ENCODE peak calls at places on chromosomes 4 and X, in six cellular contexts. One of them, this sample, is unnamed.

GRCh38 chrX:8027876-8028275 is 100.7 kb upstream of the PNPLA4 start:
- DNase-seq in breast epithelium: no peak
- DNase-seq in spleen: no peak
- DNase-seq in HCT116: no peak
- DNase-seq in K562: no peak
- DNase-seq in endothelial cell of umbilical vein: no peak
- DNase-seq in this sample: no peak

GRCh38 chr4:1192091-1192492 is 19.7 kb upstream of the SPON2 start:
- DNase-seq in breast epithelium: peak; percentile 83
- DNase-seq in spleen: peak; percentile 72
- DNase-seq in HCT116: peak; percentile 29
- DNase-seq in K562: peak; percentile 46
- DNase-seq in endothelial cell of umbilical vein: peak; percentile 93
- DNase-seq in this sample: no peak

GRCh38 chrX:110087485-110088356 is 84.8 kb downstream of the TMEM164 start:
- DNase-seq in breast epithelium: no peak
- DNase-seq in spleen: no peak
- DNase-seq in HCT116: peak; percentile 43
- DNase-seq in K562: no peak
- DNase-seq in endothelial cell of umbilical vein: peak; percentile 74
- DNase-seq in this sample: no peak

GRCh38 chrX:136865270-136866168 is 15.0 kb downstream of the RBMX start:
- DNase-seq in breast epithelium: no peak
- DNase-seq in spleen: no peak
- DNase-seq in HCT116: no peak
- DNase-seq in K562: no peak
- DNase-seq in endothelial cell of umbilical vein: no peak
- DNase-seq in this sample: no peak

GRCh38 chrX:50471390-50471789 is 765 bp upstream of the DGKK start:
- DNase-seq in breast epithelium: no peak
- DNase-seq in spleen: no peak
- DNase-seq in HCT116: no peak
- DNase-seq in K562: no peak
- DNase-seq in endothelial cell of umbilical vein: no peak
- DNase-seq in this sample: no peak

GRCh38 chr4:5626916-5627315 is 81.4 kb downstream of the EVC2 start:
- DNase-seq in breast epithelium: no peak
- DNase-seq in spleen: no peak
- DNase-seq in HCT116: no peak
- DNase-seq in K562: no peak
- DNase-seq in endothelial cell of umbilical vein: no peak
- DNase-seq in this sample: no peak

GRCh38 chrX:3262906-3263305 is 83.5 kb downstream of the MXRA5 start:
- DNase-seq in breast epithelium: no peak
- DNase-seq in spleen: no peak
- DNase-seq in HCT116: peak; percentile 28
- DNase-seq in K562: no peak
- DNase-seq in endothelial cell of umbilical vein: peak; percentile 76
- DNase-seq in this sample: no peak

GRCh38 chr4:41245983-41246382 is 10.7 kb upstream of the UCHL1 start:
- DNase-seq in breast epithelium: no peak
- DNase-seq in spleen: no peak
- DNase-seq in HCT116: no peak
- DNase-seq in K562: no peak
- DNase-seq in endothelial cell of umbilical vein: no peak
- DNase-seq in this sample: no peak

GRCh38 chr4:108118505-108118904 is 50.2 kb downstream of the LEF1 start:
- DNase-seq in breast epithelium: no peak
- DNase-seq in spleen: no peak
- DNase-seq in HCT116: no peak
- DNase-seq in K562: peak; percentile 44
- DNase-seq in endothelial cell of umbilical vein: no peak
- DNase-seq in this sample: no peak

GRCh38 chr4:153755186-153755585 is 4.6 kb downstream of the RNF175 start:
- DNase-seq in breast epithelium: no peak
- DNase-seq in spleen: no peak
- DNase-seq in HCT116: no peak
- DNase-seq in K562: no peak
- DNase-seq in endothelial cell of umbilical vein: no peak
- DNase-seq in this sample: no peak

GRCh38 chr4:7769308-7769841 is 170.3 kb downstream of the AFAP1 start:
- DNase-seq in breast epithelium: no peak
- DNase-seq in spleen: no peak
- DNase-seq in HCT116: no peak
- DNase-seq in K562: no peak
- DNase-seq in endothelial cell of umbilical vein: no peak
- DNase-seq in this sample: no peak

GRCh38 chr4:127505203-127505602 is 127.6 kb upstream of the INTU start:
- DNase-seq in breast epithelium: no peak
- DNase-seq in spleen: no peak
- DNase-seq in HCT116: no peak
- DNase-seq in K562: peak; percentile 62
- DNase-seq in endothelial cell of umbilical vein: peak; percentile 79
- DNase-seq in this sample: no peak

GRCh38 chr4:96698891-96699290 is 859.0 kb downstream of the PDHA2 start:
- DNase-seq in breast epithelium: no peak
- DNase-seq in spleen: no peak
- DNase-seq in HCT116: no peak
- DNase-seq in K562: no peak
- DNase-seq in endothelial cell of umbilical vein: no peak
- DNase-seq in this sample: no peak

GRCh38 chr4:152064753-152065152 is 303.9 kb upstream of the GATB start:
- DNase-seq in breast epithelium: no peak
- DNase-seq in spleen: no peak
- DNase-seq in HCT116: no peak
- DNase-seq in K562: no peak
- DNase-seq in endothelial cell of umbilical vein: no peak
- DNase-seq in this sample: no peak

GRCh38 chrX:16479206-16479869 is 170.6 kb upstream of the S100G start:
- DNase-seq in breast epithelium: no peak
- DNase-seq in spleen: no peak
- DNase-seq in HCT116: no peak
- DNase-seq in K562: no peak
- DNase-seq in endothelial cell of umbilical vein: peak; percentile 34
- DNase-seq in this sample: no peak

GRCh38 chr4:103168993-103169392 is 29.1 kb downstream of the CENPE start:
- DNase-seq in breast epithelium: no peak
- DNase-seq in spleen: no peak
- DNase-seq in HCT116: no peak
- DNase-seq in K562: no peak
- DNase-seq in endothelial cell of umbilical vein: no peak
- DNase-seq in this sample: no peak

GRCh38 chr4:44016582-44017421 is 431.8 kb downstream of the KCTD8 start:
- DNase-seq in breast epithelium: no peak
- DNase-seq in spleen: no peak
- DNase-seq in HCT116: no peak
- DNase-seq in K562: no peak
- DNase-seq in endothelial cell of umbilical vein: no peak
- DNase-seq in this sample: no peak

GRCh38 chr4:123832173-123833026 is 435.8 kb downstream of the SPRY1 start:
- DNase-seq in breast epithelium: no peak
- DNase-seq in spleen: no peak
- DNase-seq in HCT116: no peak
- DNase-seq in K562: no peak
- DNase-seq in endothelial cell of umbilical vein: peak; percentile 86
- DNase-seq in this sample: no peak
- TF ChIP-seq POLR2AphosphoS5 in breast epithelium: peak; percentile 82
- TF ChIP-seq POLR2AphosphoS5 in spleen: no peak
- TF ChIP-seq POLR2AphosphoS5 in HCT116: no peak
- TF ChIP-seq POLR2AphosphoS5 in K562: no peak
- TF ChIP-seq POLR2AphosphoS5 in endothelial cell of umbilical vein: peak; percentile 49
- TF ChIP-seq POLR2AphosphoS5 in this sample: no peak

DNA sequence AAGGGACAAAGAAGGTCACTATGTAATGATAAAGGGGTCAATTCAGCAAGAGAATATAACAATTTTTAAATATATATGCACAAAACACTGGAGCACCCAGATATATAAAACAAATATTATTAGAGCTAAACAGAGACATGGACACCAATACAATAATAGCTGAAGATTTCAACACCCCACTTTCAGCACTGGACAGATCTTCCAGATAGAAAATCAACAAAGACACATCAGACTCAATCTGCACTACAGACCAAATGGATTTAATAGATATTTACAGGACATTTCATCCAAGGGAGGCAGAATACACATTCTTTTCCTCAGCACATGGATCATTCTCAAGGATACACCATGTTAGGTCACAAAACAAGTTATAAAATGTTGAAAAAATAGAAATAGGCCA is 111.4 kb downstream of the SOX3 start:
- DNase-seq in breast epithelium: no peak
- DNase-seq in spleen: no peak
- DNase-seq in HCT116: no peak
- DNase-seq in K562: no peak
- DNase-seq in endothelial cell of umbilical vein: no peak
- DNase-seq in this sample: no peak
- TF ChIP-seq POLR2AphosphoS5 in breast epithelium: no peak
- TF ChIP-seq POLR2AphosphoS5 in spleen: no peak
- TF ChIP-seq POLR2AphosphoS5 in HCT116: no peak
- TF ChIP-seq POLR2AphosphoS5 in K562: no peak
- TF ChIP-seq POLR2AphosphoS5 in endothelial cell of umbilical vein: no peak
- TF ChIP-seq POLR2AphosphoS5 in this sample: no peak

GRCh38 chr4:85762204-85762884 is 287.4 kb downstream of the ARHGAP24 start:
- DNase-seq in breast epithelium: no peak
- DNase-seq in spleen: no peak
- DNase-seq in HCT116: no peak
- DNase-seq in K562: no peak
- DNase-seq in endothelial cell of umbilical vein: peak; percentile 99
- DNase-seq in this sample: no peak
- TF ChIP-seq POLR2AphosphoS5 in breast epithelium: no peak
- TF ChIP-seq POLR2AphosphoS5 in spleen: no peak
- TF ChIP-seq POLR2AphosphoS5 in HCT116: no peak
- TF ChIP-seq POLR2AphosphoS5 in K562: no peak
- TF ChIP-seq POLR2AphosphoS5 in endothelial cell of umbilical vein: peak; percentile 97
- TF ChIP-seq POLR2AphosphoS5 in this sample: no peak

GRCh38 chr4:171812377-171813194 is 618 bp upstream of the GALNTL6 start:
- DNase-seq in breast epithelium: no peak
- DNase-seq in spleen: peak; percentile 82
- DNase-seq in HCT116: no peak
- DNase-seq in K562: peak; percentile 30
- DNase-seq in endothelial cell of umbilical vein: no peak
- DNase-seq in this sample: no peak
- TF ChIP-seq POLR2AphosphoS5 in breast epithelium: no peak
- TF ChIP-seq POLR2AphosphoS5 in spleen: no peak
- TF ChIP-seq POLR2AphosphoS5 in HCT116: no peak
- TF ChIP-seq POLR2AphosphoS5 in K562: no peak
- TF ChIP-seq POLR2AphosphoS5 in endothelial cell of umbilical vein: no peak
- TF ChIP-seq POLR2AphosphoS5 in this sample: no peak

DNA sequence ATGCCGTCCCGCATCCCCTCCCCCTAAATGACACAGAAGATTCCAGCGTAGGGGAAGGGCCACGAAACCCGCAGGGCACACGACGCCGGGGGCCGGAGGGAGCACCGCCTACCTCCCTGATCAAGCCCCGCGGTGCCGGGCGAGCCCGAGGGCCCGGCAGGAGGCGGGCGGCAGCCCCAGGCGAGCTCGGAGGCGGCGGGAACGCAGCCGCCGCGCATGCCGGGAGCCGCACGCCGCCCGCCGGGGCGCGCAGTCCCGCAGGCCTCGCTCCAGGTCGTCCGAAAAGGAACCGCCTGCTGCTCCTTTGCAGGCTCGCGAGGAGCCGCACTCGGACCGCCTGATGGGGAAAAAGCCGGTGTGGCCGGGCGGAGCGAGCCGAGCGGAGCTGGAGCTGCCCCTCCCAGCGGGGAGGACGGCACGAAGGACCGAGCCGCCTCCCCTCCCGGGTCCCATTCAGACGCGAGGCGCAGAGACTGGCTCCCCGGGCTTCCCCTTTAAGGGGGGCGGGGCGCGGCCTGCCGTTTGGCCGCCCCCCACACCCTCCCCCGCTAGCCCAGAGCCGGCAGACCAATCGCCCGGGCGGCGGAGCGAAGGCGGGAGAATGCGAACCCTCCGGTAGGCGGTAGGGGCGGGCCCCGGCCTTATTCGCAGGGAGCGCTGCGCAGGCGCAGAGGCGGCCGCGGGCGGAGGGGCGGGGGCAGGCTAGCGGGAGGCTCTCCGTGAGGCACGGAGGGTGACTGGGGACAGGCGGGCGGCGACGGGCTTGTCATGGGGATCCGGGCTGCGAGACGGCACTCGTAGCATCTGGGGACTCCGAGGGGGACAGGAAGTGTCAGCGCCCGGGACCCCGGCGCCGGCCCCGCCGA is 561 bp upstream of the ING2 start:
- DNase-seq in breast epithelium: peak; percentile 98
- DNase-seq in spleen: peak; percentile 100
- DNase-seq in HCT116: peak; percentile 83
- DNase-seq in K562: peak; percentile 98
- DNase-seq in endothelial cell of umbilical vein: peak; percentile 98
- DNase-seq in this sample: peak; percentile 83
- TF ChIP-seq POLR2AphosphoS5 in breast epithelium: peak; percentile 12
- TF ChIP-seq POLR2AphosphoS5 in spleen: peak; percentile 90
- TF ChIP-seq POLR2AphosphoS5 in HCT116: peak; percentile 45
- TF ChIP-seq POLR2AphosphoS5 in K562: peak; percentile 32
- TF ChIP-seq POLR2AphosphoS5 in endothelial cell of umbilical vein: peak; percentile 72
- TF ChIP-seq POLR2AphosphoS5 in this sample: peak; percentile 63

GRCh38 chrX:37349131-37350033 is at the start of gene PRRG1:
- DNase-seq in breast epithelium: peak; percentile 38
- DNase-seq in spleen: peak; percentile 80
- DNase-seq in HCT116: peak; percentile 61
- DNase-seq in K562: peak; percentile 83
- DNase-seq in endothelial cell of umbilical vein: peak; percentile 77
- DNase-seq in this sample: no peak
- TF ChIP-seq POLR2AphosphoS5 in breast epithelium: peak; percentile 22
- TF ChIP-seq POLR2AphosphoS5 in spleen: peak; percentile 86
- TF ChIP-seq POLR2AphosphoS5 in HCT116: peak; percentile 82
- TF ChIP-seq POLR2AphosphoS5 in K562: no peak
- TF ChIP-seq POLR2AphosphoS5 in endothelial cell of umbilical vein: peak; percentile 48
- TF ChIP-seq POLR2AphosphoS5 in this sample: no peak

DNA sequence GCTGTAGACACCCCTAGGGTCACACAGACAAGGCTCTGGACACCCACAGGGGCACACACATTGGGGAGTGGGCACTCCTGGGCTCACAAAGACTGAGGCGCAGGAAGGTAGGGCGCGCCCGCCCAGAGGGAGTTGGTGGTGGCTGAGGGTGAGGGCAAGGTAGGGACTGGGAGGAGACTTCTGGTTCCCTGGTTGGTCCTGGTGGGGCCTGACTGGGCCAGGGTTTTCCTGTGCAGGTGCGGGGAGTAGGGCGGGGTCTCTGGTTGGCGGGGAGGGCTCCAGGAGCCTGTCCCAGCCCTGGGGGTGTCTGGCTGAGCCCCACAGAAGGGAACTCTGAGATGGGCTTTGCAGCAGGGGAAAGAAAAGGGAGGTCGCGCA is 6.7 kb upstream of the WAS start:
- DNase-seq in breast epithelium: no peak
- DNase-seq in spleen: no peak
- DNase-seq in HCT116: no peak
- DNase-seq in K562: no peak
- DNase-seq in endothelial cell of umbilical vein: no peak
- DNase-seq in this sample: no peak
- TF ChIP-seq POLR2AphosphoS5 in breast epithelium: no peak
- TF ChIP-seq POLR2AphosphoS5 in spleen: no peak
- TF ChIP-seq POLR2AphosphoS5 in HCT116: no peak
- TF ChIP-seq POLR2AphosphoS5 in K562: no peak
- TF ChIP-seq POLR2AphosphoS5 in endothelial cell of umbilical vein: no peak
- TF ChIP-seq POLR2AphosphoS5 in this sample: no peak

DNA sequence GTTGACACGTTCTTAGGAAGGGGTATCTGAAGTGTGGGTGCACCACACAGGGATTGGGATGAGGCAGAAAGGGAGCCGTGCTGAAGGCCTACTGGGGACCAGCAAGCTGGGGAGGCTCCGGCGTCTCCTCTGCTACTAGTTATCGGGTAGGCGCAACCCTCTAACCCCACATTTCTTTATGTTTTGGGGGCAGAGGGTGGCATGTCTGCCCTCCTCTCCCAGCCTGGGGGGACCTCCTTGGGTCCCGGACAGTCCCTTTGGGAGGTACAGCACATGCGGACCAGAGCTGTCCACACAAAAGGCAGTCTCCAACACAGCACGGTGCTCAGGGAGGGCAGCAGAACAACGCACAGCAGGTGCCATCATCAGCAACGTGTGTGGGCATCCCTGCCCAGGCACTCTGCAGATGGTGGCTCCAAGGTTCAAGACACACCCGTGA is 33.2 kb downstream of the WDR1 start:
- DNase-seq in breast epithelium: no peak
- DNase-seq in spleen: peak; percentile 61
- DNase-seq in HCT116: no peak
- DNase-seq in K562: no peak
- DNase-seq in endothelial cell of umbilical vein: no peak
- DNase-seq in this sample: no peak
- TF ChIP-seq POLR2AphosphoS5 in breast epithelium: no peak
- TF ChIP-seq POLR2AphosphoS5 in spleen: no peak
- TF ChIP-seq POLR2AphosphoS5 in HCT116: no peak
- TF ChIP-seq POLR2AphosphoS5 in K562: peak; percentile 13
- TF ChIP-seq POLR2AphosphoS5 in endothelial cell of umbilical vein: no peak
- TF ChIP-seq POLR2AphosphoS5 in this sample: no peak

This sample was measured in HL-60.